ENCODE peak calls at places on chromosome 15, in four cellular contexts. Z is gastrocnemius medialis, K is stomach, Y is sigmoid colon. F is an unnamed sample.

GRCh38 chr15:51493892-51494291 is 128.7 kb downstream of the DMXL2 start:
- DNase-seq in Z (no peak), K (no peak), Y (no peak), F (no peak)

GRCh38 chr15:81752149-81752942 is 293.5 kb downstream of the MEX3B start:
- DNase-seq in Z (peak), K (peak), Y (peak), F (peak)

GRCh38 chr15:63872759-63873510 is 39.2 kb upstream of the HERC1 start:
- DNase-seq in Z (peak), K (no peak), Y (no peak), F (no peak)

GRCh38 chr15:84634228-84634837 is 19.8 kb downstream of the WDR73 start:
- DNase-seq in K (no peak), Y (no peak), Z (no peak), F (no peak)

GRCh38 chr15:75036269-75036668 is 12.9 kb downstream of the PPCDC start:
- DNase-seq in Y (no peak), Z (no peak), K (peak), F (no peak)

GRCh38 chr15:62297933-62298332 is 132.8 kb upstream of the C2CD4B start:
- DNase-seq in K (no peak), Y (no peak), Z (no peak), F (no peak)

GRCh38 chr15:83732196-83732595 is 78.3 kb downstream of the ADAMTSL3 start:
- DNase-seq in Z (no peak), Y (no peak), K (no peak), F (no peak)

GRCh38 chr15:91942676-91943417 is 89.3 kb downstream of the SLCO3A1 start:
- DNase-seq in Z (peak), K (peak), Y (peak), F (peak)

GRCh38 chr15:65363766-65364165 is 14.0 kb downstream of the IGDCC3 start:
- DNase-seq in K (no peak), Z (no peak), Y (peak), F (no peak)

GRCh38 chr15:60760646-60761504 is 281.9 kb upstream of the ICE2 start:
- DNase-seq in K (no peak), Z (no peak), Y (no peak), F (no peak)

GRCh38 chr15:31080618-31081017 is 20.9 kb downstream of the TRPM1 start:
- DNase-seq in K (peak), Z (peak), Y (peak), F (peak)

GRCh38 chr15:49044002-49044401 is 2.2 kb downstream of the SECISBP2L start:
- DNase-seq in K (no peak), Y (no peak), Z (no peak), F (no peak)

GRCh38 chr15:62618432-62618831 is 424.1 kb upstream of the TPM1 start:
- DNase-seq in Z (no peak), Y (no peak), K (no peak), F (no peak)

DNA sequence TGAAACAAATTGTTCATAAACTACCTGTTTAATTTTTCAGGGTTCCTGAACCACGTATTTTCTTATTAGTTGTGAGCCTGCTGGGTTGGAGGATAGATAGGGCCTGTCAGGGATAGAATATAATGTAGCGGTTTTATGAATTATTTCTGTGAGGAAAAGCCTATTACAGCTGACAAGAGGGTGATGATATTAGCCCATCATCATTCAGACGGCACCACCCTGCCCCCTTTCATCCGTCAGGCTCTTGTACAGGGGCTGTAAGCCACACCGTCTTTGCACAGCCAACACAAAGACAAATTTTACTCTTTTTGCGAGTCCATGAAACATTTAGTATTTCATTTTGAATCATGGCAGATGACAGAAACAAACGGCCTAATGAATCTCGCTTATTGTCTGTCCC is 335.3 kb upstream of the TMCO5A start:
- DNase-seq in Y (no peak), K (no peak), Z (no peak), F (no peak)
- H3K4me3 ChIP-seq in Y (no peak), K (no peak), Z (no peak), F (no peak)

GRCh38 chr15:40565333-40566238 is 744 bp upstream of the CCDC32 start:
- DNase-seq in Z (no peak), Y (no peak), K (no peak), F (no peak)
- TF ChIP-seq POLR2A in Z (no peak), Y (no peak), K (no peak), F (no peak)

GRCh38 chr15:80090879-80091503 is 31.5 kb downstream of the ZFAND6 start:
- DNase-seq in Z (no peak), K (no peak), Y (no peak), F (no peak)
- TF ChIP-seq CTCF in Z (no peak), K (no peak), Y (no peak), F (no peak)

GRCh38 chr15:101206173-101206572 is 45.7 kb downstream of the CHSY1 start:
- DNase-seq in K (no peak), Z (no peak), Y (no peak), F (no peak)
- H3K4me3 ChIP-seq in K (no peak), Z (no peak), Y (no peak), F (no peak)

GRCh38 chr15:72222433-72222832 is 8.6 kb downstream of the PKM start:
- DNase-seq in Y (peak), K (no peak), Z (peak), F (peak)
- TF ChIP-seq POLR2A in Y (no peak), K (no peak), Z (peak), F (no peak)

DNA sequence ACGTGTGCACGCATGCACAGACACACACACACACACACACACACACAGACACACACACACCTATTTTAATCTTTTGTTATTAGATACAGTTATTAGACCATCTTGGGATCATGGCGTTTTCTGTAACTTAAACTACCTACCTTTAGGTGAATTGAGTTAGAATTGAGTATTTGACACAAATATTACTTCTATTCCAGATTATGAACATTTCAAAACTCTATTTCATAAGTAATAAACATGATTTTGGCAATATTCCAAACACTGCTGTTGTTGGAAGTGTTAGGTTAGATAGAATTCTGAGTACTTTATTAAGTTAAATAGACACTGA is 65.6 kb downstream of the GLCE start:
- DNase-seq in Y (no peak), K (no peak), Z (no peak), F (no peak)
- TF ChIP-seq CTCF in Y (no peak), K (no peak), Z (no peak), F (no peak)

GRCh38 chr15:88641959-88642452 is 3.2 kb downstream of the ISG20 start:
- DNase-seq in Z (no peak), K (no peak), Y (no peak), F (no peak)
- H3K4me3 ChIP-seq in Z (no peak), K (no peak), Y (no peak), F (no peak)

GRCh38 chr15:67110400-67110799 is 45.0 kb downstream of the SMAD3 start:
- DNase-seq in K (no peak), Y (no peak), Z (no peak), F (no peak)
- TF ChIP-seq POLR2A in K (no peak), Y (no peak), Z (no peak), F (no peak)

DNA sequence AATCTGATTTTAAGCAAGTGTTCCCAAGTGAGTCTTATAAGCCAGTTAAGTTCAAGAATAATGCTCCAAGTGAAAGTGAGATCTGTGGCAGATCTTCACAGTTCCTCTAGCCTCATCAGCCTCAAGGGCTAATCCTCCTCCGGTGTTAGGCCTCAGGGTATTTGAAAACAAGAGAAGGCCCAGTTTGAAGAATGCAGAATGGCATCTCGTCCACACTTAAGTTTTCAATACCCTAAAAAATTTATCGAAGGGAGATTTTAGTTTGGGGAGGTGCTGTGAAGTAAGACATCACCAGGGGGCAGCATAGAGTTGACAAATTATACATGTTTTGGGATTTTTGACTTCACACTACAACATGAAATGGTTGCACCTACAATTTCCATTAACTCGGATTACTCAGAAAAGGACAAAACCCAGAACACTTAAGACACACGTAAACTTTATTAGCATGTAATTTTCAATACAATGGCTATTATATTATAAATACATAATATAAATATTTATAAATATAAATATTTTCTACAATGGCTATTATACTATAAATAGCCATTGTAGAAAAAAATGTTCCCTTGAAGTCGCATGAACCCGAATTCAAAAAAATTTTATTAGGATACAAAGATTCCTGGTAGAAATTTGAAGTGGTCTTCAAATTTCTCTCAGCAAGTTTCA is 2.3 kb upstream of the TMEM266 start:
- DNase-seq in Z (no peak), Y (no peak), K (peak), F (no peak)
- TF ChIP-seq CTCF in Z (peak), Y (peak), K (peak), F (no peak)

F was measured in lower leg skin.